ENCODE peak calls at places on chromosomes 16 and 17, in ten cellular contexts. Y is bronchial epithelial cell, D is H9, X is A549, C is lung, S is GM12865, W is brain microvascular endothelial cell, E is kidney epithelial cell, U is neural progenitor cell, O is progenitor cell of endocrine pancreas. K is an unnamed sample.

GRCh38 chr17:58386708-58387107 is 30.6 kb downstream of the RNF43 start:
- DNase-seq in E (no peak), X (no peak), C (no peak), D (no peak), W (no peak), U (no peak), O (no peak), S (no peak), Y (no peak), K (no peak)

GRCh38 chr17:50114849-50115357 is 15.1 kb downstream of the SAMD14 start:
- DNase-seq in D (peak; percentile 81), W (peak; percentile 74), E (no peak), U (peak; percentile 85), Y (peak; percentile 69), C (no peak), X (peak; percentile 66), S (peak; percentile 68), O (no peak), K (peak; percentile 69)

GRCh38 chr16:57471209-57471608 is 8.7 kb downstream of the POLR2C start:
- DNase-seq in E (no peak), D (no peak), Y (no peak), U (no peak), C (no peak), O (no peak), S (no peak), W (no peak), X (no peak), K (no peak)

GRCh38 chr16:68422396-68422964 is 25.8 kb downstream of the SMPD3 start:
- DNase-seq in D (no peak), U (no peak), X (no peak), C (no peak), S (no peak), E (no peak), O (no peak), Y (no peak), W (no peak), K (no peak)

GRCh38 chr17:76940738-76941350 is 72.6 kb downstream of the MGAT5B start:
- DNase-seq in C (no peak), S (no peak), W (no peak), E (no peak), Y (no peak), U (peak; percentile 34), D (peak; percentile 86), X (no peak), O (no peak), K (no peak)

GRCh38 chr16:8776193-8776592 is 21.2 kb downstream of the TMEM186 start:
- DNase-seq in U (no peak), O (no peak), E (no peak), D (peak; percentile 45), C (no peak), S (no peak), X (no peak), W (no peak), Y (peak; percentile 75), K (no peak)

GRCh38 chr17:46072998-46073397 is 73.9 kb downstream of the STH start:
- DNase-seq in D (no peak), O (no peak), E (peak; percentile 62), X (peak; percentile 23), Y (no peak), U (no peak), S (no peak), W (peak; percentile 21), C (no peak), K (no peak)

GRCh38 chr16:56858375-56858774 is 6.6 kb upstream of the SLC12A3 start:
- DNase-seq in X (no peak), U (no peak), Y (no peak), D (no peak), E (no peak), S (peak; percentile 78), C (no peak), W (no peak), O (no peak), K (no peak)

GRCh38 chr16:10881479-10882030 is 4.6 kb downstream of the CIITA start:
- DNase-seq in D (no peak), S (peak; percentile 64), E (no peak), X (no peak), Y (no peak), O (no peak), U (no peak), C (no peak), W (no peak), K (no peak)

DNA sequence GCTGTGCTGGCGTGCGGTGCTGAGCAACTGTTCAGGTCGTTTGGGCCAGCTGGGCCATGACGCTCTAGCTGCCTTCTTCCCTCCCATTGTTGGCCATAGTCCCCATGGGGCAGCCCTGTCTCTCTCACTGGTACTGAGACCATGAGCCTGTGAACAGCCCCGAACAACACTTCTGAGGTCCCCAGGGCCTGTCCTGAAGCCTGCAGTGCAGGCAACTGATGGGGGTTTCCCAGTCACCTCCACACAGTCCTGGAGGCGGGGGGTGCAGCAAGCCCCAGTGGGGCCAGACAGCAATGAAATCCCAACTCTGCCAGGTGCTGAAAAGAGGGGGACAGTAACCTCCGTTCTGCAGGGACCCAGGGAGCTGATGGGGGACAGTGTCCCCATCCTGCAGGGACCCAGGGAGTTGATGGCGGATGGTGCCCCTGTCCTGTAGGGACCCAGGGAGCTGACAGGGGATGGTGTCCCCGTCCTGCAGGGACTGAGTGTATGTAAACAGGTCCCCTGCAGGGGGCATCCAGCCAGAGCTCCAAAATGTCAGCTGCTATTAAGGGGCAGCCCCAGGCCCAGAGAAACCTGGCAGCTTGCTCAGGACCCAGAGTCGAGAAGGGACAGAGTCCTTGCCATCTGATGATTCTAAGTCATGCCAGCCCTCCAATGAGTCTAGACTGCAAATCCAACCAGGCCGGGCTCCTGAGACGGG is 30.4 kb downstream of the ENGASE start:
- DNase-seq in Y (no peak), O (no peak), X (no peak), W (no peak), C (no peak), S (no peak), U (peak; percentile 41), E (no peak), D (no peak), K (no peak)
- TF ChIP-seq CTCF in Y (no peak), O (no peak), X (no peak), W (no peak), C (no peak), S (no peak), U (peak; percentile 27), E (no peak), D (no peak), K (no peak)

GRCh38 chr17:82023447-82024241 is 539 bp downstream of the LRRC45 start:
- DNase-seq in D (no peak), U (no peak), O (no peak), W (no peak), X (peak; percentile 39), Y (no peak), E (no peak), S (peak; percentile 41), C (no peak), K (no peak)

GRCh38 chr17:82021728-82022309 is 859 bp downstream of the CENPX start:
- DNase-seq in O (no peak), U (no peak), X (no peak), C (no peak), W (no peak), D (no peak), S (peak; percentile 36), Y (no peak), E (no peak), K (no peak)

GRCh38 chr17:82020874-82021727 is 1.6 kb downstream of the CENPX start:
- DNase-seq in O (no peak), C (peak; percentile 78), D (peak; percentile 74), U (peak; percentile 78), Y (peak; percentile 58), X (peak; percentile 89), E (peak; percentile 34), W (peak; percentile 59), S (peak; percentile 65), K (no peak)

GRCh38 chr17:82022981-82023446 is at the start of gene LRRC45:
- DNase-seq in E (peak; percentile 95), S (peak; percentile 100), D (peak; percentile 100), O (peak; percentile 100), C (peak; percentile 100), Y (peak; percentile 95), W (peak; percentile 100), X (peak; percentile 99), U (peak; percentile 100), K (peak; percentile 96)

DNA sequence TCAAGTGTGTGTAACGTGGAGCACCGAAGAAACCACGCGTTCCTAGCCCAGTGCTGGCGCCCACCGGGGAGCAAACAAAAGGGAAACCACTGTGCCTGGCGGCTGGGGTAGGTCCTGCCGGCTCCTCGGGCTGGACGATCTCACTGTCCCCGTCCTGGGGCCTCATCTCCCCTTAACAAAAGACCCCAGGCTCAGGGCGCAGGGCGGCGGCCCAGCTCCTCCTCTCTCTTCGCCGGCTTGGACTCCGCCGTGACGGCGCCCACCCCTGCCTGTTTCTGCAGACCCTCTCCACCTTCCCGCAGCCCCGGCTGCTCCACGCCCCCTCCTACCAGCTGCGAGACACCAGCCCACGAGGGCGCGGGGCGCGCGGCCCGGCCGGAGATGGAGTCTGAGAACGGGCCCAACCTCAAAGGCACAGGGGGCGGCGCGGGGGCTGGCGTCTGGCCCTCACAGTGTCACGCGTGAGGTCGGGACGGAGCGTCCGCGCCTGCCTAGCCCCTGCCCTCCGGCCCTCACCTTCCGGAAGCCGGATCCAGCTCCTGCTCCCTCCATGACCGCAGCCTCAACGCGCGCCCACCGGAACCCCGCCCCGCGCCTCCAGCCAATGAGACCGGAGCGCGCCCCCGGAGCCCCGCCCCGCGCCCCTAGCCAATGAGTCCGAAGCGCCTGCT is at the start of gene CENPX:
- DNase-seq in X (no peak), C (no peak), U (peak; percentile 67), W (no peak), O (peak; percentile 47), S (no peak), Y (no peak), E (no peak), D (no peak), K (no peak)
- TF ChIP-seq CTCF in X (no peak), C (no peak), U (no peak), W (no peak), O (no peak), S (no peak), Y (no peak), E (no peak), D (no peak), K (no peak)

DNA sequence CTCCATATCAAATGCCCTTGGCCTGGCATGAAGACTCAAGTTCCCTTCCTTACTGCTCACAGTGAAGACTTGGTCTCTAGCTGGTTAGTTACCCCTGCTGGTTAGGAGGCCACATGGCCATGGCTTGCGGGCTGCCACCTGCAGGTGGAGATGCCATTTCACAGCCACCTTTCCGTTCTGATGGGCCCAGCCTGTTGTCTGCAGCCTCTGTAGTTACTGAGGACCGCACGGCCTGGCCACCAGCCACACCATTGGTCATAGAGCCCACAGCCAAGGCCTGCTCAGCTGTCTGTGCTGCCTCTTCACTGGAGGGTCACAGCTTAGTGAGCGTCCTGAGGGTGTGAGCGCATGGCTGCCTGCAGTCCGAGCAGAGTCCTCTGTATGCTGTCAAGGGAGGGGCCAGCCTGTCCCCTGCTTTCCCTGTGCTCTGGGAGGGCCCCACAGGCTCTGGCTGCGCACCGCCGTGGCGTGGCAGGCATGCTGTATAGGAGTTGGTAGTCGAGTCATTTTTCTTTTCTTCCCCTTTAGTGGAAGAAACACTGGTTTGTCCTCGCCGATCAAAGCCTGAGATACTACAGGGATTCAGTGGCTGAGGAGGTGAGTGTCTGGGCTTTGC is 59.2 kb downstream of the PLD6 start:
- DNase-seq in W (no peak), O (no peak), E (no peak), Y (no peak), D (peak; percentile 88), U (peak; percentile 46), C (no peak), X (peak; percentile 55), S (peak; percentile 37), K (no peak)
- TF ChIP-seq CTCF in W (peak; percentile 32), O (peak; percentile 54), E (peak; percentile 21), Y (peak; percentile 40), D (peak; percentile 76), U (peak; percentile 43), C (peak; percentile 11), X (peak; percentile 23), S (peak; percentile 12), K (peak; percentile 20)

GRCh38 chr16:12271006-12271405 is 294.5 kb downstream of the SNX29 start:
- DNase-seq in S (no peak), C (no peak), O (no peak), X (no peak), W (no peak), Y (no peak), D (peak; percentile 69), E (no peak), U (peak; percentile 75), K (no peak)
- TF ChIP-seq CTCF in S (no peak), C (no peak), O (peak; percentile 36), X (peak; percentile 15), W (peak; percentile 73), Y (peak; percentile 23), D (peak; percentile 71), E (peak; percentile 45), U (peak; percentile 64), K (peak; percentile 33)